ENCODE peak calls at places on chromosomes 12 and 14, in nine cellular contexts. One of them, this sample, is unnamed.

GRCh38 chr12:79926951-79927350 is 7.9 kb downstream of the PPP1R12A start:
- DNase-seq in T-helper 9 cell: no peak
- DNase-seq in CD4-positive, alpha-beta T cell: no peak
- DNase-seq in body of pancreas: no peak
- DNase-seq in germinal center: no peak
- DNase-seq in RWPE1: no peak
- DNase-seq in OCI-M1: no peak
- DNase-seq in sciatic nerve: no peak
- DNase-seq in thoracic aorta: no peak
- DNase-seq in this sample: no peak

GRCh38 chr14:93274055-93274806 is 58.6 kb downstream of the BTBD7 start:
- DNase-seq in body of pancreas: no peak
- DNase-seq in thoracic aorta: no peak
- DNase-seq in OCI-M1: no peak
- DNase-seq in CD4-positive, alpha-beta T cell: no peak
- DNase-seq in sciatic nerve: no peak
- DNase-seq in RWPE1: no peak
- DNase-seq in germinal center: no peak
- DNase-seq in T-helper 9 cell: no peak
- DNase-seq in this sample: no peak

GRCh38 chr12:131101006-131101405 is 147.3 kb downstream of the ADGRD1 start:
- DNase-seq in CD4-positive, alpha-beta T cell: no peak
- DNase-seq in RWPE1: no peak
- DNase-seq in body of pancreas: no peak
- DNase-seq in thoracic aorta: no peak
- DNase-seq in sciatic nerve: peak
- DNase-seq in T-helper 9 cell: no peak
- DNase-seq in OCI-M1: no peak
- DNase-seq in germinal center: no peak
- DNase-seq in this sample: peak

GRCh38 chr14:94284221-94284620 is 8.8 kb downstream of the SERPINA10 start:
- DNase-seq in OCI-M1: no peak
- DNase-seq in CD4-positive, alpha-beta T cell: no peak
- DNase-seq in sciatic nerve: no peak
- DNase-seq in body of pancreas: no peak
- DNase-seq in germinal center: no peak
- DNase-seq in thoracic aorta: no peak
- DNase-seq in T-helper 9 cell: no peak
- DNase-seq in RWPE1: no peak
- DNase-seq in this sample: no peak

GRCh38 chr12:22372277-22372837 is 37.9 kb upstream of the ST8SIA1 start:
- DNase-seq in germinal center: no peak
- DNase-seq in sciatic nerve: no peak
- DNase-seq in body of pancreas: no peak
- DNase-seq in OCI-M1: no peak
- DNase-seq in CD4-positive, alpha-beta T cell: no peak
- DNase-seq in T-helper 9 cell: no peak
- DNase-seq in RWPE1: no peak
- DNase-seq in thoracic aorta: no peak
- DNase-seq in this sample: no peak

GRCh38 chr12:119208626-119209061 is 29.9 kb downstream of the HSPB8 start:
- DNase-seq in OCI-M1: no peak
- DNase-seq in T-helper 9 cell: no peak
- DNase-seq in thoracic aorta: peak
- DNase-seq in RWPE1: peak
- DNase-seq in sciatic nerve: peak
- DNase-seq in CD4-positive, alpha-beta T cell: no peak
- DNase-seq in body of pancreas: peak
- DNase-seq in germinal center: no peak
- DNase-seq in this sample: no peak

GRCh38 chr14:102507026-102507860 is 2.3 kb downstream of the ANKRD9 start:
- DNase-seq in body of pancreas: no peak
- DNase-seq in OCI-M1: no peak
- DNase-seq in sciatic nerve: no peak
- DNase-seq in thoracic aorta: no peak
- DNase-seq in germinal center: peak
- DNase-seq in T-helper 9 cell: no peak
- DNase-seq in CD4-positive, alpha-beta T cell: no peak
- DNase-seq in RWPE1: no peak
- DNase-seq in this sample: peak

GRCh38 chr14:63964063-63964462 is 111.3 kb downstream of the SYNE2 start:
- DNase-seq in RWPE1: no peak
- DNase-seq in T-helper 9 cell: no peak
- DNase-seq in germinal center: no peak
- DNase-seq in sciatic nerve: no peak
- DNase-seq in body of pancreas: no peak
- DNase-seq in CD4-positive, alpha-beta T cell: no peak
- DNase-seq in OCI-M1: no peak
- DNase-seq in thoracic aorta: no peak
- DNase-seq in this sample: no peak

GRCh38 chr14:22838631-22839041 is 2.3 kb downstream of the MMP14 start:
- DNase-seq in thoracic aorta: no peak
- DNase-seq in body of pancreas: no peak
- DNase-seq in sciatic nerve: peak
- DNase-seq in T-helper 9 cell: no peak
- DNase-seq in RWPE1: no peak
- DNase-seq in CD4-positive, alpha-beta T cell: no peak
- DNase-seq in OCI-M1: no peak
- DNase-seq in germinal center: no peak
- DNase-seq in this sample: no peak

GRCh38 chr12:45648070-45648469 is 81.4 kb upstream of the ARID2 start:
- DNase-seq in T-helper 9 cell: no peak
- DNase-seq in CD4-positive, alpha-beta T cell: no peak
- DNase-seq in body of pancreas: peak
- DNase-seq in thoracic aorta: no peak
- DNase-seq in germinal center: no peak
- DNase-seq in sciatic nerve: no peak
- DNase-seq in RWPE1: no peak
- DNase-seq in OCI-M1: no peak
- DNase-seq in this sample: no peak

GRCh38 chr14:37550511-37550910 is 44.5 kb downstream of the FOXA1 start:
- DNase-seq in T-helper 9 cell: no peak
- DNase-seq in CD4-positive, alpha-beta T cell: no peak
- DNase-seq in OCI-M1: no peak
- DNase-seq in body of pancreas: no peak
- DNase-seq in thoracic aorta: no peak
- DNase-seq in germinal center: no peak
- DNase-seq in sciatic nerve: no peak
- DNase-seq in RWPE1: no peak
- DNase-seq in this sample: no peak

GRCh38 chr12:31651893-31652521 is 7.5 kb upstream of the ETFBKMT start:
- DNase-seq in germinal center: no peak
- DNase-seq in body of pancreas: no peak
- DNase-seq in T-helper 9 cell: no peak
- DNase-seq in CD4-positive, alpha-beta T cell: no peak
- DNase-seq in sciatic nerve: no peak
- DNase-seq in thoracic aorta: no peak
- DNase-seq in RWPE1: no peak
- DNase-seq in OCI-M1: no peak
- DNase-seq in this sample: peak

GRCh38 chr14:103385994-103386491 is 828 bp downstream of the MARK3 start:
- DNase-seq in RWPE1: no peak
- DNase-seq in thoracic aorta: no peak
- DNase-seq in sciatic nerve: no peak
- DNase-seq in T-helper 9 cell: peak
- DNase-seq in OCI-M1: no peak
- DNase-seq in body of pancreas: peak
- DNase-seq in CD4-positive, alpha-beta T cell: peak
- DNase-seq in germinal center: peak
- DNase-seq in this sample: peak

GRCh38 chr12:67388331-67389163 is 119.4 kb downstream of the CAND1 start:
- DNase-seq in RWPE1: no peak
- DNase-seq in germinal center: no peak
- DNase-seq in CD4-positive, alpha-beta T cell: no peak
- DNase-seq in body of pancreas: no peak
- DNase-seq in thoracic aorta: no peak
- DNase-seq in OCI-M1: peak
- DNase-seq in T-helper 9 cell: no peak
- DNase-seq in sciatic nerve: no peak
- DNase-seq in this sample: no peak

GRCh38 chr14:99590746-99591555 is 13.1 kb downstream of the CCDC85C start:
- DNase-seq in thoracic aorta: no peak
- DNase-seq in sciatic nerve: no peak
- DNase-seq in germinal center: no peak
- DNase-seq in CD4-positive, alpha-beta T cell: no peak
- DNase-seq in OCI-M1: no peak
- DNase-seq in body of pancreas: peak
- DNase-seq in T-helper 9 cell: no peak
- DNase-seq in RWPE1: no peak
- DNase-seq in this sample: no peak

GRCh38 chr14:23829736-23830474 is 123.7 kb upstream of the DHRS4 start:
- DNase-seq in CD4-positive, alpha-beta T cell: no peak
- DNase-seq in thoracic aorta: peak
- DNase-seq in body of pancreas: peak
- DNase-seq in RWPE1: peak
- DNase-seq in T-helper 9 cell: no peak
- DNase-seq in germinal center: no peak
- DNase-seq in sciatic nerve: no peak
- DNase-seq in OCI-M1: no peak
- DNase-seq in this sample: no peak

GRCh38 chr12:87809916-87810315 is 219.3 kb downstream of the C12orf50 start:
- DNase-seq in germinal center: no peak
- DNase-seq in T-helper 9 cell: no peak
- DNase-seq in RWPE1: no peak
- DNase-seq in body of pancreas: no peak
- DNase-seq in sciatic nerve: no peak
- DNase-seq in CD4-positive, alpha-beta T cell: no peak
- DNase-seq in thoracic aorta: no peak
- DNase-seq in OCI-M1: no peak
- DNase-seq in this sample: no peak

GRCh38 chr12:51722387-51722786 is 126.1 kb downstream of the FIGNL2 start:
- DNase-seq in body of pancreas: no peak
- DNase-seq in sciatic nerve: no peak
- DNase-seq in OCI-M1: no peak
- DNase-seq in T-helper 9 cell: no peak
- DNase-seq in CD4-positive, alpha-beta T cell: no peak
- DNase-seq in RWPE1: no peak
- DNase-seq in thoracic aorta: no peak
- DNase-seq in germinal center: no peak
- DNase-seq in this sample: no peak

GRCh38 chr12:72230589-72230988 is 41.6 kb upstream of the TRHDE start:
- DNase-seq in RWPE1: no peak
- DNase-seq in body of pancreas: no peak
- DNase-seq in OCI-M1: no peak
- DNase-seq in sciatic nerve: no peak
- DNase-seq in germinal center: no peak
- DNase-seq in thoracic aorta: no peak
- DNase-seq in T-helper 9 cell: no peak
- DNase-seq in CD4-positive, alpha-beta T cell: no peak
- DNase-seq in this sample: no peak

GRCh38 chr14:54622189-54622958 is 55.4 kb downstream of the SAMD4A start:
- DNase-seq in CD4-positive, alpha-beta T cell: no peak
- DNase-seq in body of pancreas: no peak
- DNase-seq in thoracic aorta: no peak
- DNase-seq in sciatic nerve: no peak
- DNase-seq in T-helper 9 cell: no peak
- DNase-seq in OCI-M1: no peak
- DNase-seq in RWPE1: no peak
- DNase-seq in germinal center: no peak
- DNase-seq in this sample: no peak

GRCh38 chr12:132761032-132761910 is at the start of gene ANKLE2:
- DNase-seq in OCI-M1: peak
- DNase-seq in thoracic aorta: no peak
- DNase-seq in T-helper 9 cell: peak
- DNase-seq in CD4-positive, alpha-beta T cell: peak
- DNase-seq in body of pancreas: peak
- DNase-seq in germinal center: peak
- DNase-seq in sciatic nerve: no peak
- DNase-seq in RWPE1: peak
- DNase-seq in this sample: peak

GRCh38 chr12:123384994-123385376 is 1.1 kb downstream of the KMT5A start:
- DNase-seq in OCI-M1: peak
- DNase-seq in RWPE1: peak
- DNase-seq in body of pancreas: no peak
- DNase-seq in thoracic aorta: no peak
- DNase-seq in T-helper 9 cell: no peak
- DNase-seq in sciatic nerve: no peak
- DNase-seq in germinal center: no peak
- DNase-seq in CD4-positive, alpha-beta T cell: no peak
- DNase-seq in this sample: no peak

GRCh38 chr12:110369992-110370391 is 33.5 kb downstream of the ANAPC7 start:
- DNase-seq in thoracic aorta: no peak
- DNase-seq in OCI-M1: no peak
- DNase-seq in germinal center: no peak
- DNase-seq in RWPE1: no peak
- DNase-seq in CD4-positive, alpha-beta T cell: no peak
- DNase-seq in body of pancreas: no peak
- DNase-seq in sciatic nerve: no peak
- DNase-seq in T-helper 9 cell: no peak
- DNase-seq in this sample: no peak

GRCh38 chr12:53423597-53423996 is at the start of gene AMHR2:
- DNase-seq in germinal center: no peak
- DNase-seq in CD4-positive, alpha-beta T cell: no peak
- DNase-seq in sciatic nerve: no peak
- DNase-seq in body of pancreas: no peak
- DNase-seq in T-helper 9 cell: no peak
- DNase-seq in RWPE1: no peak
- DNase-seq in thoracic aorta: no peak
- DNase-seq in OCI-M1: no peak
- DNase-seq in this sample: no peak

GRCh38 chr14:61437383-61437782 is 116.0 kb downstream of the PRKCH start:
- DNase-seq in CD4-positive, alpha-beta T cell: no peak
- DNase-seq in body of pancreas: no peak
- DNase-seq in sciatic nerve: no peak
- DNase-seq in OCI-M1: no peak
- DNase-seq in T-helper 9 cell: no peak
- DNase-seq in RWPE1: no peak
- DNase-seq in germinal center: no peak
- DNase-seq in thoracic aorta: no peak
- DNase-seq in this sample: no peak

GRCh38 chr12:122356192-122356635 is 66.3 kb downstream of the CLIP1 start:
- DNase-seq in T-helper 9 cell: peak
- DNase-seq in sciatic nerve: no peak
- DNase-seq in RWPE1: peak
- DNase-seq in CD4-positive, alpha-beta T cell: peak
- DNase-seq in thoracic aorta: no peak
- DNase-seq in body of pancreas: peak
- DNase-seq in OCI-M1: peak
- DNase-seq in germinal center: peak
- DNase-seq in this sample: peak

GRCh38 chr14:71758198-71758955 is 173.9 kb upstream of the RGS6 start:
- DNase-seq in germinal center: no peak
- DNase-seq in body of pancreas: no peak
- DNase-seq in thoracic aorta: no peak
- DNase-seq in CD4-positive, alpha-beta T cell: no peak
- DNase-seq in OCI-M1: no peak
- DNase-seq in T-helper 9 cell: no peak
- DNase-seq in sciatic nerve: no peak
- DNase-seq in RWPE1: no peak
- DNase-seq in this sample: no peak

GRCh38 chr14:36947362-36947761 is 225.0 kb downstream of the SLC25A21 start:
- DNase-seq in OCI-M1: no peak
- DNase-seq in thoracic aorta: no peak
- DNase-seq in body of pancreas: no peak
- DNase-seq in germinal center: no peak
- DNase-seq in T-helper 9 cell: no peak
- DNase-seq in sciatic nerve: no peak
- DNase-seq in RWPE1: no peak
- DNase-seq in CD4-positive, alpha-beta T cell: no peak
- DNase-seq in this sample: no peak

GRCh38 chr12:80187660-80188090 is 88.3 kb downstream of the OTOGL start:
- DNase-seq in RWPE1: no peak
- DNase-seq in body of pancreas: peak
- DNase-seq in germinal center: no peak
- DNase-seq in OCI-M1: peak
- DNase-seq in sciatic nerve: no peak
- DNase-seq in thoracic aorta: no peak
- DNase-seq in CD4-positive, alpha-beta T cell: no peak
- DNase-seq in T-helper 9 cell: no peak
- DNase-seq in this sample: no peak

GRCh38 chr12:48002179-48002601 is 2.1 kb downstream of the COL2A1 start:
- DNase-seq in body of pancreas: no peak
- DNase-seq in RWPE1: peak
- DNase-seq in T-helper 9 cell: no peak
- DNase-seq in germinal center: no peak
- DNase-seq in CD4-positive, alpha-beta T cell: no peak
- DNase-seq in sciatic nerve: no peak
- DNase-seq in thoracic aorta: no peak
- DNase-seq in OCI-M1: no peak
- DNase-seq in this sample: no peak

GRCh38 chr12:49615725-49616124 is 7.6 kb upstream of the PRPF40B start:
- DNase-seq in sciatic nerve: no peak
- DNase-seq in body of pancreas: no peak
- DNase-seq in CD4-positive, alpha-beta T cell: no peak
- DNase-seq in thoracic aorta: no peak
- DNase-seq in T-helper 9 cell: no peak
- DNase-seq in OCI-M1: no peak
- DNase-seq in RWPE1: no peak
- DNase-seq in germinal center: no peak
- DNase-seq in this sample: no peak